ENCODE peak calls at places on chromosomes 16 and 17, in ten cellular contexts. V is heart right ventricle; A is heart left ventricle; N is GM23248; E is BE2C; R is AG04450; I is DND-41; M is CD8-positive, alpha-beta T cell; W is CD8-positive, alpha-beta memory T cell; B is effector memory CD4-positive, alpha-beta T cell. L is an unnamed sample. For H3K9me3, the result is how much of the 10 kb centered on the place peaks cover.

GRCh38 chr17:37062036-37062435 is 113.3 kb downstream of the AATF start:
- DNase-seq in V (no peak), N (no peak), E (no peak), W (no peak), B (no peak), M (no peak), R (no peak), A (no peak), I (no peak), L (no peak)

GRCh38 chr17:50631195-50631907 is 3.3 kb upstream of the ABCC3 start:
- DNase-seq in R (no peak), V (no peak), W (no peak), I (no peak), A (no peak), B (no peak), E (peak), M (no peak), N (peak), L (no peak)

GRCh38 chr17:30405161-30405560 is 26.4 kb downstream of the CPD start:
- DNase-seq in I (no peak), N (peak), V (no peak), B (no peak), E (no peak), M (no peak), R (no peak), A (no peak), W (no peak), L (no peak)

GRCh38 chr17:41415833-41416335 is 8.5 kb downstream of the KRT37 start:
- DNase-seq in W (no peak), I (no peak), B (no peak), V (no peak), A (no peak), R (no peak), N (peak), E (no peak), M (no peak), L (no peak)

GRCh38 chr16:17607075-17607509 is 136.3 kb upstream of the XYLT1 start:
- DNase-seq in N (no peak), B (no peak), E (no peak), I (peak), M (no peak), A (no peak), W (no peak), R (no peak), V (no peak), L (no peak)

GRCh38 chr16:84209989-84210388 is 19.0 kb downstream of the ADAD2 start:
- DNase-seq in E (no peak), V (no peak), R (no peak), M (no peak), W (no peak), B (no peak), A (no peak), I (no peak), N (no peak), L (no peak)

GRCh38 chr16:58306327-58306726 is 11.5 kb upstream of the PRSS54 start:
- DNase-seq in B (peak), A (no peak), M (peak), E (peak), R (no peak), I (peak), N (peak), V (no peak), W (peak), L (no peak)

GRCh38 chr16:50198802-50199410 is 45.8 kb downstream of the TENT4B start:
- DNase-seq in E (no peak), M (no peak), N (no peak), A (no peak), B (no peak), I (no peak), V (no peak), W (no peak), R (no peak), L (no peak)

GRCh38 chr17:10325036-10325435 is 47.8 kb downstream of the MYH13 start:
- DNase-seq in B (no peak), A (no peak), W (no peak), I (no peak), E (no peak), R (no peak), N (peak), V (no peak), M (no peak), L (no peak)

GRCh38 chr16:50368410-50369132 is at the start of gene BRD7:
- DNase-seq in V (peak), R (no peak), A (peak), I (peak), M (peak), E (peak), N (peak), W (peak), B (peak), L (peak)

GRCh38 chr17:64781013-64781392 is 118.9 kb upstream of the SMURF2 start:
- DNase-seq in B (no peak), A (no peak), R (no peak), I (no peak), E (no peak), V (no peak), W (no peak), M (no peak), N (peak), L (no peak)

GRCh38 chr17:82831818-82832200 is 8.0 kb downstream of the ZNF750 start:
- DNase-seq in E (no peak), W (no peak), N (no peak), I (no peak), A (no peak), R (no peak), V (no peak), M (no peak), B (no peak), L (no peak)

GRCh38 chr16:66701061-66701460 is 4.5 kb upstream of the CMTM4 start:
- DNase-seq in N (no peak), W (no peak), A (no peak), M (no peak), V (no peak), I (no peak), R (no peak), E (no peak), B (no peak), L (no peak)

GRCh38 chr17:73126716-73127473 is 34.4 kb upstream of the SLC39A11 start:
- DNase-seq in A (no peak), R (no peak), I (no peak), W (no peak), E (no peak), B (no peak), M (no peak), V (no peak), N (peak), L (no peak)

GRCh38 chr16:69928856-69929400 is 22.2 kb upstream of the CLEC18A start:
- DNase-seq in I (no peak), W (no peak), A (no peak), R (no peak), B (no peak), N (no peak), V (no peak), E (no peak), M (no peak), L (no peak)

GRCh38 chr17:66449418-66449977 is 147.1 kb downstream of the PRKCA start:
- DNase-seq in A (no peak), M (no peak), I (no peak), B (no peak), V (no peak), W (no peak), N (no peak), R (no peak), E (no peak), L (no peak)

GRCh38 chr17:34859652-34860051 is 101.6 kb downstream of the CCT6B start:
- DNase-seq in A (no peak), W (no peak), E (no peak), I (no peak), N (no peak), M (no peak), R (no peak), V (no peak), B (no peak), L (no peak)

GRCh38 chr17:2018716-2019490 is 6.2 kb downstream of the RTN4RL1 start:
- DNase-seq in E (no peak), A (no peak), W (no peak), B (no peak), R (no peak), M (no peak), I (no peak), N (no peak), V (no peak), L (no peak)

GRCh38 chr16:70736454-70737376 is 50.9 kb upstream of the MTSS2 start:
- DNase-seq in E (no peak), A (no peak), V (no peak), B (no peak), W (peak), I (no peak), M (peak), R (no peak), N (peak), L (no peak)

GRCh38 chr17:54932711-54933110 is 32.1 kb downstream of the TOM1L1 start:
- DNase-seq in M (no peak), I (no peak), W (no peak), E (no peak), R (no peak), V (no peak), N (no peak), A (no peak), B (no peak), L (no peak)

GRCh38 chr16:85522842-85523601 is 90.1 kb upstream of the GSE1 start:
- DNase-seq in R (no peak), E (peak), M (no peak), N (peak), I (no peak), W (no peak), B (no peak), A (peak), V (peak), L (no peak)

GRCh38 chr16:89324056-89325010 is 106.8 kb downstream of the ZNF778 start:
- DNase-seq in W (peak), R (no peak), V (no peak), E (no peak), B (no peak), A (no peak), I (no peak), N (peak), M (no peak), L (no peak)

GRCh38 chr17:7513850-7514419 is 29.8 kb downstream of the POLR2A start:
- DNase-seq in A (no peak), B (no peak), I (no peak), V (no peak), N (peak), E (no peak), M (no peak), W (no peak), R (no peak), L (no peak)

GRCh38 chr16:15972046-15972868 is 22.8 kb downstream of the ABCC1 start:
- DNase-seq in V (no peak), R (no peak), E (no peak), I (no peak), N (no peak), A (no peak), W (no peak), B (no peak), M (no peak), L (no peak)

GRCh38 chr17:80678621-80679020 is 134.0 kb downstream of the RPTOR start:
- DNase-seq in B (no peak), M (no peak), N (peak), I (no peak), E (peak), R (peak), V (no peak), W (no peak), A (no peak), L (no peak)

GRCh38 chr17:39473310-39473709 is 12.0 kb downstream of the CDK12 start:
- DNase-seq in B (no peak), A (no peak), W (no peak), R (no peak), N (no peak), M (no peak), I (no peak), V (no peak), E (no peak), L (no peak)

GRCh38 chr16:85767569-85767968 is 16.7 kb upstream of the C16orf74 start:
- DNase-seq in R (peak), I (no peak), N (peak), W (no peak), B (no peak), V (no peak), E (no peak), A (no peak), M (no peak), L (no peak)

GRCh38 chr16:64907844-64908243 is 214.0 kb downstream of the CDH11 start:
- DNase-seq in M (no peak), A (no peak), B (no peak), R (no peak), I (no peak), W (no peak), V (no peak), E (peak), N (no peak), L (no peak)
- H3K9me3 ChIP-seq in M (under half), A (under half), B (under half), R (under half), I (under half), W (under half), V (under half), E (under half), N (under half), L (under half)

DNA sequence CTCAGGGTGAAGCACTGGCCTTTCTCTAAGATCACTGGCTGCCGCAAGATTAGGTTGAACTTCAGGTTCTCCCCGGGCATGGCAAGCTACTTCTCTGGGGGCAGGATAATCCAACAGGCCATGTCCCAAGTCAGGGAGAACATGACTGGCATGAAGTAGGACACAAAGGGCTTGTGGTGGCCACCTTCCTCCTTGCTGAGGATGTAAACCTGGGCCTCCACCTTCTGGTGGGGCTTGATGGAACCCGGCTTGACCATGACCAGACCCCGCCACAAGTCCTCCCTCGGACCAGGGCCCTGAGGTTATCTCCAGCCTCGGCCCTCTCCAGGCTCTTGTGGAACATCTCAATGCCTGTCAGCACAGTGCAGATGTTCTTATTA is 211.1 kb upstream of the WSB1 start:
- DNase-seq in B (no peak), E (no peak), N (no peak), R (no peak), V (no peak), A (no peak), W (no peak), I (no peak), M (no peak), L (no peak)
- H3K9me3 ChIP-seq in B (under half), E (under half), N (under half), R (under half), V (under half), A (under half), W (under half), I (under half), M (under half), L (under half)

GRCh38 chr16:3389663-3390338 is 11.0 kb downstream of the ZSCAN32 start:
- DNase-seq in B (no peak), A (no peak), W (no peak), R (no peak), M (no peak), I (no peak), E (peak), V (no peak), N (no peak), L (no peak)
- H3K9me3 ChIP-seq in B (under half), A (half or more), W (under half), R (half or more), M (under half), I (under half), E (under half), V (under half), N (under half), L (under half)

GRCh38 chr17:71192039-71192555 is 928.7 kb upstream of the SOX9 start:
- DNase-seq in R (no peak), A (no peak), I (no peak), B (no peak), E (no peak), W (no peak), V (no peak), N (no peak), M (no peak), L (no peak)
- H3K9me3 ChIP-seq in R (under half), A (under half), I (under half), B (under half), E (under half), W (under half), V (under half), N (under half), M (under half), L (under half)

GRCh38 chr16:35573407-35573806 is 2114.0 kb downstream of the TP53TG3F start:
- DNase-seq in M (no peak), W (no peak), R (no peak), E (no peak), I (no peak), V (no peak), B (no peak), N (no peak), A (no peak), L (no peak)
- H3K9me3 ChIP-seq in M (under half), W (under half), R (half or more), E (under half), I (under half), V (under half), B (under half), N (under half), A (under half), L (under half)

GRCh38 chr16:51630051-51630450 is 479.0 kb upstream of the SALL1 start:
- DNase-seq in V (no peak), R (no peak), W (no peak), M (no peak), N (no peak), A (no peak), B (no peak), I (no peak), E (no peak), L (no peak)

GRCh38 chr16:51624083-51624775 is 473.2 kb upstream of the SALL1 start:
- DNase-seq in I (no peak), W (no peak), N (peak), A (no peak), R (no peak), V (no peak), E (no peak), B (no peak), M (no peak), L (no peak)

DNA sequence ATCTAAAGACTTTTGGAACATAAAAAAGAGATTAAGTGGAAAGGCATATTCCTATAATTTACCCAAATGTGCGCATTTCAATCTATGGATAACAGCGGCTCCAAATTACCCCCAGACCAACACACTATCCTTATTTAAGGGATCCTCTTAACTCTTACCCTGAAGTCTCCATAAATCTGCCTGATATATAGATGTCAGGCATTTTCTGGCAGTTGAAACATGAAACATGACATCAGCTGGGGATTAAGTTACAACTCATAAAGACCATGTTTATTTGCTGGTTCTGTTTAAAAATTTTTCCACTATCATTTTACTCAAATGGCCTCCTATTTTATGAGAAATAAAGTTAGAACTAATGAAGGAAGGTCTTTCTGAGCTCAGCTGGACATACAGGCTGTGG is 478.5 kb upstream of the SALL1 start:
- DNase-seq in V (no peak), B (no peak), I (no peak), W (no peak), R (no peak), M (no peak), E (no peak), N (no peak), A (no peak), L (no peak)
- H3K9me3 ChIP-seq in V (under half), B (under half), I (under half), W (under half), R (under half), M (under half), E (under half), N (under half), A (under half), L (under half)

GRCh38 chr16:35751191-35751941 is 2292.0 kb downstream of the TP53TG3F start:
- DNase-seq in R (no peak), W (no peak), I (no peak), V (peak), A (no peak), B (no peak), M (no peak), E (no peak), N (no peak), L (no peak)
- H3K9me3 ChIP-seq in R (half or more), W (under half), I (half or more), V (under half), A (under half), B (under half), M (under half), E (under half), N (under half), L (under half)

GRCh38 chr16:75169899-75170405 is 21.6 kb downstream of the ZFP1 start:
- DNase-seq in N (no peak), E (no peak), B (no peak), W (no peak), A (no peak), R (no peak), M (no peak), V (no peak), I (no peak), L (no peak)
- H3K9me3 ChIP-seq in N (under half), E (under half), B (under half), W (half or more), A (half or more), R (half or more), M (under half), V (under half), I (half or more), L (under half)

DNA sequence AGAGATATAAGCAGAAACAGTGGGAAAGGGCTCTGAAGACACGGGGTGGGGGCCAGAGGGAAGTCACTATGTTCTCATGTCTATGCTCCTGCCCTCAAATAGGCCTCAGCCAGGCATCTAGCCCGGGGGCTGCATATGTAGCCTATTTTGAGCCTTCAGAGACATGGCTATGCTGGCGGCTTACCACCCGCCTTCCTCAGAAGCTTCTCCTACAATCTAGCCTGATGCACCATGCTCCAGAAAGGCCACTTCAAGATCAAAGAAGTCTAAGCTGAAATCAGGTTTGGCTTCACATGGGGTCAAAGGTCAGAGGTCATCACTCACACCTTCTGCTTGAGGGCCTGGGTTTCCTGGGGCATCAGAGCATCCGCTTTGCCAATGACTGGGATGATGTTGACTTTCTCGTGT is 1.6 kb downstream of the SEPTIN1 start:
- DNase-seq in I (no peak), N (no peak), W (no peak), V (no peak), R (no peak), B (no peak), E (no peak), M (no peak), A (no peak), L (no peak)
- H3K9me3 ChIP-seq in I (under half), N (under half), W (under half), V (under half), R (under half), B (under half), E (under half), M (under half), A (under half), L (under half)